ENCODE peak calls at places on chromosomes 1 and 21, in four cellular contexts. S, C, G and Q are unnamed samples.

GRCh38 chr1:204846546-204846945 is 24.1 kb upstream of the NFASC start:
- DNase-seq in C (no peak), S (no peak), G (no peak), Q (no peak)

GRCh38 chr1:37442644-37443043 is 31.7 kb upstream of the ZC3H12A start:
- DNase-seq in G (no peak), C (no peak), S (no peak), Q (no peak)

GRCh38 chr1:245979589-245979988 is 527.5 kb downstream of the SMYD3 start:
- DNase-seq in S (no peak), G (no peak), C (no peak), Q (no peak)

GRCh38 chr1:40884055-40884795 is 22.1 kb upstream of the CITED4 start:
- DNase-seq in G (no peak), S (no peak), C (no peak), Q (no peak)

GRCh38 chr1:151504252-151504651 is 6.9 kb upstream of the CGN start:
- DNase-seq in S (no peak), C (no peak), G (no peak), Q (no peak)

GRCh38 chr1:234997201-234998173 is 131.2 kb downstream of the TOMM20 start:
- DNase-seq in C (peak), S (peak), G (no peak), Q (peak)

GRCh38 chr1:192707978-192708547 is 72.1 kb downstream of the RGS13 start:
- DNase-seq in S (no peak), G (no peak), C (no peak), Q (no peak)

GRCh38 chr21:32645261-32646182 is 33.3 kb upstream of the CFAP298 start:
- DNase-seq in C (no peak), S (no peak), G (no peak), Q (no peak)

GRCh38 chr21:37149411-37149810 is 76.4 kb downstream of the TTC3 start:
- DNase-seq in C (no peak), G (no peak), S (no peak), Q (no peak)

GRCh38 chr21:34129039-34129891 is 55.9 kb downstream of the MRPS6 start:
- DNase-seq in S (no peak), C (no peak), G (no peak), Q (peak)

GRCh38 chr1:167977245-167977644 is 40.4 kb upstream of the MPC2 start:
- DNase-seq in C (no peak), G (no peak), S (no peak), Q (no peak)